ENCODE peak calls at places on chromosomes 12 and 14, in five cellular contexts. H is fibroblast of lung, I is esophagus muscularis mucosa, T is left ventricle myocardium inferior, O is epithelial cell of esophagus. Q is an unnamed sample.

GRCh38 chr14:87600236-87600635 is 392.7 kb downstream of the GALC start:
- DNase-seq in H (no peak), I (peak), T (no peak), O (peak), Q (no peak)

GRCh38 chr14:96176811-96177211 is 27.8 kb upstream of the BDKRB2 start:
- DNase-seq in H (peak), I (no peak), T (peak), O (peak), Q (peak)

GRCh38 chr12:24991209-24992049 is 42.5 kb upstream of the BCAT1 start:
- DNase-seq in H (peak), I (peak), T (no peak), O (peak), Q (peak)

GRCh38 chr14:31898835-31899528 is 178.1 kb upstream of the ARHGAP5 start:
- DNase-seq in H (no peak), I (no peak), T (no peak), O (peak), Q (no peak)

GRCh38 chr12:93137656-93138612 is 208.8 kb upstream of the EEA1 start:
- DNase-seq in H (peak), I (no peak), T (no peak), O (peak), Q (peak)

GRCh38 chr14:101808020-101808641 is 46.6 kb downstream of the PPP2R5C start:
- DNase-seq in H (no peak), I (no peak), T (no peak), O (no peak), Q (no peak)

GRCh38 chr14:103372552-103373304 is 12.5 kb upstream of the MARK3 start:
- DNase-seq in H (peak), I (no peak), T (no peak), O (peak), Q (peak)

GRCh38 chr14:34539407-34540180 is at the start of gene EAPP:
- DNase-seq in H (peak), I (peak), T (peak), O (peak), Q (peak)

GRCh38 chr14:50954811-50955372 is 10.6 kb upstream of the PYGL start:
- DNase-seq in H (peak), I (no peak), T (no peak), O (peak), Q (peak)

GRCh38 chr14:68487805-68488590 is 304.9 kb downstream of the ZFP36L1 start:
- DNase-seq in H (peak), I (no peak), T (no peak), O (peak), Q (no peak)

GRCh38 chr14:58660407-58660806 is 22.6 kb downstream of the DACT1 start:
- DNase-seq in H (no peak), I (no peak), T (no peak), O (no peak), Q (no peak)

GRCh38 chr12:862303-862911 is 87.1 kb downstream of the RAD52 start:
- DNase-seq in H (no peak), I (no peak), T (no peak), O (no peak), Q (no peak)

GRCh38 chr12:79409562-79409961 is 281.2 kb downstream of the PAWR start:
- DNase-seq in H (peak), I (no peak), T (no peak), O (peak), Q (peak)

GRCh38 chr14:81305743-81306142 is 85.0 kb upstream of the GTF2A1 start:
- DNase-seq in H (no peak), I (no peak), T (no peak), O (no peak), Q (no peak)

GRCh38 chr12:96237465-96238077 is 43.4 kb downstream of the ELK3 start:
- DNase-seq in H (peak), I (peak), T (peak), O (peak), Q (peak)

GRCh38 chr14:22850944-22851790 is 14.8 kb downstream of the MMP14 start:
- DNase-seq in H (peak), I (peak), T (peak), O (peak), Q (peak)

GRCh38 chr14:78566859-78567172 is 396.6 kb downstream of the NRXN3 start:
- DNase-seq in H (no peak), I (no peak), T (no peak), O (no peak), Q (no peak)

GRCh38 chr12:46124848-46125619 is 134.7 kb upstream of the SCAF11 start:
- DNase-seq in H (peak), I (no peak), T (no peak), O (peak), Q (peak)

GRCh38 chr12:85527192-85527591 is 247.2 kb downstream of the ALX1 start:
- DNase-seq in H (no peak), I (no peak), T (no peak), O (no peak), Q (no peak)

GRCh38 chr14:94571950-94572349 is 9.3 kb upstream of the SERPINA5 start:
- DNase-seq in H (peak), I (no peak), T (no peak), O (peak), Q (peak)

GRCh38 chr14:24911324-24912095 is 138.4 kb downstream of the STXBP6 start:
- DNase-seq in H (peak), I (no peak), T (no peak), O (peak), Q (peak)

GRCh38 chr12:114340231-114340630 is 65.7 kb downstream of the TBX5 start:
- DNase-seq in H (no peak), I (no peak), T (no peak), O (no peak), Q (peak)

GRCh38 chr14:39762576-39763401 is 330.6 kb upstream of the FBXO33 start:
- DNase-seq in H (no peak), I (no peak), T (no peak), O (no peak), Q (no peak)

GRCh38 chr14:39974036-39974435 is 541.8 kb upstream of the FBXO33 start:
- DNase-seq in H (no peak), I (no peak), T (no peak), O (no peak), Q (no peak)

GRCh38 chr12:87827638-87828264 is 201.4 kb downstream of the C12orf50 start:
- DNase-seq in H (peak), I (no peak), T (no peak), O (peak), Q (peak)

GRCh38 chr14:59314019-59314608 is 125.6 kb downstream of the DAAM1 start:
- DNase-seq in H (no peak), I (no peak), T (no peak), O (peak), Q (no peak)

GRCh38 chr12:15540469-15540872 is 218.2 kb downstream of the PTPRO start:
- DNase-seq in H (peak), I (no peak), T (no peak), O (peak), Q (peak)

GRCh38 chr12:79296871-79297270 is 393.9 kb downstream of the PAWR start:
- DNase-seq in H (no peak), I (no peak), T (no peak), O (no peak), Q (no peak)

GRCh38 chr12:29738416-29738815 is 45.3 kb downstream of the TMTC1 start:
- DNase-seq in H (no peak), I (no peak), T (no peak), O (no peak), Q (no peak)

GRCh38 chr12:42103155-42103554 is 41.5 kb downstream of the GXYLT1 start:
- DNase-seq in H (no peak), I (no peak), T (no peak), O (no peak), Q (no peak)

GRCh38 chr12:64670856-64671639 is 60.8 kb downstream of the RASSF3 start:
- DNase-seq in H (peak), I (no peak), T (no peak), O (peak), Q (peak)

GRCh38 chr12:113332688-113333087 is 2.2 kb downstream of the SLC8B1 start:
- DNase-seq in H (no peak), I (no peak), T (no peak), O (no peak), Q (no peak)

GRCh38 chr14:31389947-31390346 is 30.4 kb downstream of the HEATR5A start:
- DNase-seq in H (no peak), I (no peak), T (no peak), O (no peak), Q (no peak)

GRCh38 chr14:101738921-101739320 is 22.6 kb upstream of the PPP2R5C start:
- DNase-seq in H (no peak), I (peak), T (no peak), O (no peak), Q (no peak)

GRCh38 chr14:51368721-51369163 is 128.7 kb downstream of the TMX1 start:
- DNase-seq in H (peak), I (no peak), T (no peak), O (peak), Q (peak)

GRCh38 chr14:61335049-61335448 is 13.7 kb downstream of the PRKCH start:
- DNase-seq in H (no peak), I (no peak), T (no peak), O (no peak), Q (no peak)

GRCh38 chr12:18258929-18259328 is 2.4 kb upstream of the PIK3C2G start:
- DNase-seq in H (no peak), I (no peak), T (no peak), O (no peak), Q (no peak)

GRCh38 chr12:18261906-18262305 is 588 bp downstream of the PIK3C2G start:
- DNase-seq in H (no peak), I (no peak), T (no peak), O (no peak), Q (no peak)

GRCh38 chr12:18262514-18262913 is 1.2 kb downstream of the PIK3C2G start:
- DNase-seq in H (peak), I (no peak), T (no peak), O (peak), Q (no peak)

GRCh38 chr12:18259906-18260682 is 1.2 kb upstream of the PIK3C2G start:
- DNase-seq in H (no peak), I (no peak), T (no peak), O (no peak), Q (no peak)

GRCh38 chr12:18261273-18261672 is at the start of gene PIK3C2G:
- DNase-seq in H (no peak), I (no peak), T (no peak), O (peak), Q (no peak)
- TF ChIP-seq CTCF in H (no peak), I (no peak), T (no peak), O (no peak), Q (no peak)

DNA sequence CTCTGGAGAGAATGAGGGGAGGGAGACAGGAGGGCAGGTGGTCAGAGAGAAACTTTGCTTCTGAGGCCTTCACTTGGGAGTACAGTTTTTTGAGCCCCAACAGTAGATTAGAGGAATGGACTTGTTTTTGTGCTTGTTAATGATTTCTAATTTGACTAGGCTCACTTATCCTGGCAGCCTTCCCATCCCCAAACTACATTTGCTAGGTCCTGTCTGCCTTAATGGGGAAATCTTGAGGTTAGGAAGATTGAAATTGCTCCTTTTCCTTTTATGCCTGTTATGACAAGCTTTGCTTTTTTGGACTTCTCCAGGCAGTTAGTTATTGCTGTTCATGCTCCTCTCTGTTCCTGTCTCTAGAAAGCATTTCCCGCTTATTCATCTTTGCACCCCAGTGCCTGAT is 37.7 kb downstream of the SYNE2 start:
- DNase-seq in H (no peak), I (no peak), T (no peak), O (peak), Q (no peak)
- H3K4me3 ChIP-seq in H (no peak), I (no peak), T (no peak), O (no peak), Q (no peak)

DNA sequence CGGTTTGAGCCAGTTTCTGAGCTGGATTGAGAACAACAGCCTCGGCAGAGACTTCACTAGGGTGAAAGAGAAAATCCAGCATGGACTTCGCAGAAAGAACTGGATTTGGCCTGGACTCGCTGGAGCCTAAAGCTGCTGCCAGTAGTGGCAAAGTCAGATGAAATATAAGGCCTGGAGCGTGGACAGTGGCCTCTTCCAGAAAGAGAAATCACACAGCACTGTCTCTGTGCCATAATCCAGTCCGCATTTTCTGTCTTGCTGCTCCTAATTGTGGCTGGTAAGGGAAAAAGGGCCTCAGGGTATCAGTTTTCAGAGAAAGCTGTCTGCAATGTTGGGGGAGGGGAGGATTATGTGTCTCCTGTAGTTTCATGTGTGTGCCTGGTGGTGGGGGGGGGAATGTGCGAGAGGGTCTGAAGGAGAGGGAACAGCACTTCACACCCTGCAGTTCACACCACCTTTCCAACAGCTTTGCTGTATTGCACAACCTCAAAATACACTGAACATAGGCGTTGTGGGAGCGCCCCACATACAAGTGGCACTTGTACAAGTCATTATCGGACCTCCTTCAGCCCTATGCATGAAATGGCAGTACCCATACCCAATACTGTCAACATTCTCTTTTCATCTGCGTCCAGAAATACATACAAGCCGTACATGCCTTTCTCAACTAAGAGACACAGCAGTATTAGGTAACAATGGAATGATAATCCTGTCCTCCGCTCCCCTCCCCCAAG is 107.6 kb upstream of the ATF7IP start:
- DNase-seq in H (peak), I (peak), T (no peak), O (peak), Q (peak)
- TF ChIP-seq CTCF in H (no peak), I (no peak), T (no peak), O (no peak), Q (no peak)

GRCh38 chr14:36600431-36600830 is 18.0 kb upstream of the NKX2-8 start:
- DNase-seq in H (no peak), I (peak), T (no peak), O (no peak), Q (no peak)

GRCh38 chr14:36605506-36605857 is 23.1 kb upstream of the NKX2-8 start:
- DNase-seq in H (no peak), I (no peak), T (no peak), O (peak), Q (no peak)

DNA sequence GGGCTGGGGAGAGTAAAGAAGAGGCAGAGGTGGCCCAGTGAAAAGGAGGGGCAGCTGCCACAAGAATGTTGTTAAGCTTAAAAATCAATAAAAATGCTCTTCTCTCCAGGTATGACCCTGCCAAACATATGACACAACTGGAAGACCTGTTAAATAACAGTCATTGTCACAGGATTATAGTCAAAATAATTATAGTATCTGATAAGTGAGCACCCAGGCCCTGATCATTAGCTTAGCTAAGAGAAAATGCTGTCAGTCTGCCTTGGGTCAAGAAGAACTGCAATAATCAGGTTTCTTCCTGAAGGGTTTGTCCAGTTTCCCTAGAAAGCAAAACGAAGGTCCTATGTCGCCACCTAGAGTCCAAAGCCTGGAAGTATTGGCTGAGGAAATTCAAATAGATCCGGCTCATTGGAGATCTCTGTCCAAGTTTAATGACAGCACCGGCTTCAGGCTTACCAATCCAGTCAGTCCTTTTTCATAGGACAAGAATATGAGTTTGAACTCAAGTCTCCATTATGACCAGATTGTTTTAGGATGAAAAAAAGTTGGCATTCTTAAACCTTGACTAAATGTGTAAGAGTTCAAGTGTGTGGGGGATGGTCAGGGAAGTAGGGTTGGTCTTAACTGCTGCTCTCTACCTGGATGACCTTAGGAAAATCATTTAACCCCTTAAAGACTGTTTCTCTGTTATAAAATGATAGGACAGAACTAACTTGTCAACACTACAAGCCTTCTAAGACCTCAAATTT is 22.5 kb upstream of the NKX2-8 start:
- DNase-seq in H (peak), I (peak), T (no peak), O (peak), Q (peak)
- H3K4me3 ChIP-seq in H (no peak), I (no peak), T (no peak), O (no peak), Q (no peak)

DNA sequence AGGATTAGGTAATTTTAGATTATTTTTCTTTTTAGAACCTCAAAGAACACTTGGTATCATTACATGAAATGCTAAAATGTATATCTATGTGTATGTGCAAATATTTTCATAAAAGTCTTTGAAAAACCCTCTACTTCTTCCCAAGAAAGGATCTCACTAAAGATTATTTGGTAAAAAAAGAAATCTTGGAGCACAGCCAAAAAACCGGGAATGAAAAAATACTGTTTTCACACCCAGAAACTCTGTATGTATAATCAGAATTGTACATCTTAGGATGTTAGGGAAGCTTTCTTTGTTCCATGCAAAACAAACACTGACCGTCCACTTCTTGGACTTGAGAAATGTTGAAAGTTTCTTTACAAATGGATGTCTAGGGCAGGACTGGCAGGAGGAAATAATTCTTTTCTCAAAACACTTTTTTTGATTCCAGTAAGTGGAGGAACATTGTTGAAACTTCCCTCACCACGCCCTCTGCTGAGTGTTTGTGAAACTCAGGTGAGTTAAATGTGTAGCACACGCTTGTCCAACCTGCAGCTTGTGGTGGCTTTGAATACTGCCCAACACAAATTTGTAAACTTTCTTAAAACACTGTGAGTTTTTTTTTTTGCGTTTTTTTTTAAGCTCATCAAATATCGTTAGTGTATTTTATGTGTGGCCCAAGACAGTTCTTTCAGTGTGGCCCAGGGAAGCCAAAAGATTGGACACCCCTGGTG is 26.5 kb downstream of the FBXO34 start:
- DNase-seq in H (no peak), I (no peak), T (no peak), O (peak), Q (no peak)
- TF ChIP-seq CTCF in H (no peak), I (no peak), T (no peak), O (peak), Q (no peak)

GRCh38 chr12:48199784-48200198 is 3.3 kb downstream of the OR10AD1 start:
- DNase-seq in H (no peak), I (peak), T (no peak), O (no peak), Q (peak)
- H3K4me3 ChIP-seq in H (no peak), I (no peak), T (peak), O (no peak), Q (no peak)

GRCh38 chr14:99744873-99745224 is 48.4 kb upstream of the EML1 start:
- DNase-seq in H (no peak), I (no peak), T (no peak), O (peak), Q (no peak)

GRCh38 chr14:99742074-99742473 is 51.1 kb upstream of the EML1 start:
- DNase-seq in H (no peak), I (no peak), T (no peak), O (no peak), Q (no peak)

GRCh38 chr14:99742509-99743487 is 50.4 kb upstream of the EML1 start:
- DNase-seq in H (no peak), I (no peak), T (no peak), O (no peak), Q (no peak)

GRCh38 chr14:99745307-99745951 is 47.8 kb upstream of the EML1 start:
- DNase-seq in H (peak), I (no peak), T (no peak), O (no peak), Q (no peak)

DNA sequence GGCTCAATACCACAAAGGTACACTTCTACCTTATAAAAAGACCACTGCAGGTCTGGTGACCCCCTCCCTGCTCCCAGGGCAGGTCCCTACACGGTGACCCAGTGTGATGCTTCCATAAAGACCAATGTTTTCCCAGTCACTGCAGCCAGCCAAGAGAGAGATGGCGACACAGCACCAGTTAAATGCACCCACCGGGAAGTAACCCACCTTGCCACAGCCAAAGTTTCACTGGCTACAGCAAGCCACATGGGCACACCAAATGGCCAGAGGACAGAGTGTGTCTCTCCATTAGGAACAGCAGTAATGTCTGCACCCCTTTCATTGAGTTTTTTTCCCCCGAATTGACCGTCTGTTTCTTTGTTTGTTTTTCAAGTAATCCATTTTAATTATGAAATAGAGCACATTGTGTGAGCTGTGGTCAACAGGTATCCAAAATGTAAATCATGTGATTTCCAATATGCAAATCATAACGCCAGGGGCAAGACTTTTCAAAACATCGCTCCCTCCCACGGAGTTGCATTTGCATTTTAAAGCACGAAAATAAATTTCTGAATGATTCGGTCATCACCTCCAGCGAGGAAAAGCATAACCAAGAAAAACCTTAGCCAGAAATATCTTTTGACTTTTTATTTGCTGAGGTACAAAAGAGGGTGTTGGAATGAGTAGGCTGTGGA is 48.9 kb upstream of the EML1 start:
- DNase-seq in H (peak), I (no peak), T (no peak), O (peak), Q (no peak)
- TF ChIP-seq CTCF in H (no peak), I (no peak), T (no peak), O (no peak), Q (no peak)

Q was measured in cardiac fibroblast.